ENCODE peak calls at places on chromosomes 3 and 15, in eight cellular contexts. Z is dermis blood vessel endothelial cell; V is NCI-H2029 treated with DMSO at 0.1 percent for 48 hours; S is cardiac fibroblast; C is ELR; O is right cardiac atrium; F is activated naive CD4-positive, alpha-beta T cell; N is RWPE1. J is an unnamed sample.

GRCh38 chr15:85858586-85859375 is 64.1 kb upstream of the KLHL25 start:
- DNase-seq in F (peak), N (peak), Z (peak), S (peak), O (peak), V (peak), C (peak), J (peak)

GRCh38 chr3:73270839-73271483 is 209.5 kb downstream of the EBLN2 start:
- DNase-seq in V (no peak), S (no peak), Z (no peak), C (no peak), F (no peak), O (no peak), N (no peak), J (no peak)

GRCh38 chr3:98542623-98543022 is 10.8 kb downstream of the GPR15 start:
- DNase-seq in V (no peak), S (no peak), C (no peak), Z (no peak), N (no peak), F (no peak), O (no peak), J (no peak)

GRCh38 chr3:12972043-12972442 is 101.2 kb downstream of the IQSEC1 start:
- DNase-seq in Z (no peak), C (no peak), V (no peak), F (no peak), O (no peak), S (no peak), N (no peak), J (no peak)

GRCh38 chr3:38533285-38533994 is 37.3 kb downstream of the EXOG start:
- DNase-seq in Z (no peak), F (no peak), N (no peak), C (no peak), O (peak), S (no peak), V (no peak), J (no peak)

GRCh38 chr3:116112686-116113085 is 332.6 kb downstream of the LSAMP start:
- DNase-seq in F (no peak), O (no peak), V (no peak), Z (no peak), C (no peak), N (no peak), S (peak), J (peak)

GRCh38 chr3:131526801-131527347 is 24.1 kb upstream of the MRPL3 start:
- DNase-seq in Z (peak), O (peak), V (peak), C (peak), F (no peak), S (peak), N (no peak), J (peak)

GRCh38 chr3:60461199-60461598 is 790.1 kb downstream of the FHIT start:
- DNase-seq in C (no peak), F (no peak), S (peak), Z (no peak), O (no peak), V (no peak), N (no peak), J (no peak)

GRCh38 chr15:91515188-91515754 is 338.2 kb upstream of the SLCO3A1 start:
- DNase-seq in O (peak), F (no peak), S (peak), C (peak), V (no peak), Z (no peak), N (peak), J (peak)

GRCh38 chr3:17195856-17196604 is 311.3 kb downstream of the PLCL2 start:
- DNase-seq in N (no peak), V (no peak), C (no peak), Z (no peak), O (no peak), S (peak), F (no peak), J (peak)

GRCh38 chr15:100207053-100207452 is 134.7 kb downstream of the ADAMTS17 start:
- DNase-seq in V (no peak), S (no peak), F (no peak), O (no peak), C (no peak), N (no peak), Z (no peak), J (no peak)

GRCh38 chr15:63992300-63992699 is 54.0 kb downstream of the DAPK2 start:
- DNase-seq in Z (no peak), N (no peak), O (no peak), S (no peak), V (no peak), F (no peak), C (no peak), J (no peak)